ENCODE peak calls at places on chromosomes 12 and 14, in seven cellular contexts. P is fibroblast of lung; U is heart right ventricle; R is brain microvascular endothelial cell; G is CD8-positive, alpha-beta T cell; E is body of pancreas; C is endothelial cell of umbilical vein. Y is an unnamed sample. For H3K36me3, the result is how much of the 10 kb centered on the place peaks cover.

GRCh38 chr12:11718768-11719253 is 69.3 kb downstream of the ETV6 start:
- DNase-seq in P (peak), U (no peak), R (peak), G (no peak), E (no peak), C (peak), Y (no peak)

GRCh38 chr12:68356060-68356748 is 24.0 kb upstream of the MDM1 start:
- DNase-seq in P (no peak), U (no peak), R (no peak), G (no peak), E (no peak), C (no peak), Y (no peak)

GRCh38 chr14:33477752-33478151 is 473.1 kb downstream of the EGLN3 start:
- DNase-seq in P (peak), U (no peak), R (no peak), G (no peak), E (no peak), C (no peak), Y (no peak)

GRCh38 chr12:70837026-70837425 is 83.5 kb downstream of the PTPRR start:
- DNase-seq in P (no peak), U (no peak), R (no peak), G (no peak), E (no peak), C (no peak), Y (no peak)

GRCh38 chr12:79186506-79186905 is 321.9 kb downstream of the SYT1 start:
- DNase-seq in P (no peak), U (no peak), R (no peak), G (no peak), E (no peak), C (no peak), Y (no peak)

GRCh38 chr12:59283012-59283411 is 312.8 kb upstream of the SLC16A7 start:
- DNase-seq in P (no peak), U (no peak), R (no peak), G (no peak), E (no peak), C (no peak), Y (no peak)

GRCh38 chr12:14768823-14769405 is 34.4 kb downstream of the WBP11 start:
- DNase-seq in P (peak), U (no peak), R (no peak), G (no peak), E (peak), C (no peak), Y (peak)

GRCh38 chr14:101122114-101122854 is 218.8 kb upstream of the RTL1 start:
- DNase-seq in P (no peak), U (no peak), R (no peak), G (no peak), E (no peak), C (no peak), Y (no peak)

GRCh38 chr14:78758333-78758732 is 588.2 kb downstream of the NRXN3 start:
- DNase-seq in P (peak), U (no peak), R (peak), G (no peak), E (no peak), C (peak), Y (no peak)

GRCh38 chr12:14769462-14769836 is 33.8 kb downstream of the WBP11 start:
- DNase-seq in P (no peak), U (peak), R (no peak), G (no peak), E (peak), C (no peak), Y (peak)

GRCh38 chr12:130807309-130807708 is 31.7 kb downstream of the STX2 start:
- DNase-seq in P (no peak), U (no peak), R (no peak), G (no peak), E (no peak), C (no peak), Y (no peak)

GRCh38 chr12:110249716-110250225 is 31.3 kb upstream of the ATP2A2 start:
- DNase-seq in P (peak), U (peak), R (no peak), G (no peak), E (peak), C (no peak), Y (peak)

GRCh38 chr14:103628221-103628683 is 759 bp upstream of the KLC1 start:
- DNase-seq in P (peak), U (peak), R (peak), G (no peak), E (peak), C (peak), Y (peak)

GRCh38 chr12:52254180-52254964 is 20.1 kb upstream of the KRT86 start:
- DNase-seq in P (no peak), U (no peak), R (no peak), G (no peak), E (peak), C (no peak), Y (no peak)

GRCh38 chr12:64392221-64392620 is 1.7 kb upstream of the C12orf56 start:
- DNase-seq in P (peak), U (no peak), R (peak), G (no peak), E (no peak), C (peak), Y (peak)

GRCh38 chr12:32048791-32049190 is 57.9 kb upstream of the BICD1 start:
- DNase-seq in P (no peak), U (no peak), R (no peak), G (no peak), E (no peak), C (no peak), Y (no peak)

GRCh38 chr12:94145231-94145979 is 3.0 kb upstream of the PLXNC1 start:
- DNase-seq in P (peak), U (no peak), R (peak), G (no peak), E (no peak), C (no peak), Y (no peak)

GRCh38 chr14:60092516-60092915 is 793 bp downstream of the PCNX4 start:
- DNase-seq in P (peak), U (no peak), R (peak), G (no peak), E (no peak), C (no peak), Y (peak)

GRCh38 chr14:105366386-105367074 is 31.8 kb upstream of the TEX22 start:
- DNase-seq in P (no peak), U (no peak), R (no peak), G (no peak), E (no peak), C (no peak), Y (no peak)

GRCh38 chr12:32877670-32878459 is 18.7 kb downstream of the PKP2 start:
- DNase-seq in P (no peak), U (peak), R (no peak), G (no peak), E (peak), C (no peak), Y (no peak)

GRCh38 chr14:104423715-104424405 is 155.7 kb upstream of the C14orf180 start:
- DNase-seq in P (no peak), U (no peak), R (no peak), G (no peak), E (no peak), C (no peak), Y (no peak)

GRCh38 chr14:49770212-49770817 is 2.4 kb downstream of the KLHDC2 start:
- DNase-seq in P (peak), U (no peak), R (peak), G (no peak), E (peak), C (no peak), Y (peak)

GRCh38 chr14:102610968-102611811 is 18.7 kb downstream of the RCOR1 start:
- DNase-seq in P (peak), U (no peak), R (no peak), G (no peak), E (no peak), C (no peak), Y (no peak)

GRCh38 chr14:37601849-37602248 is 6.4 kb downstream of the TTC6 start:
- DNase-seq in P (no peak), U (no peak), R (no peak), G (no peak), E (no peak), C (no peak), Y (no peak)

GRCh38 chr14:57848353-57848752 is 17.5 kb downstream of the SLC35F4 start:
- DNase-seq in P (no peak), U (no peak), R (no peak), G (no peak), E (no peak), C (no peak), Y (no peak)

GRCh38 chr12:26369588-26369987 is 174.2 kb downstream of the SSPN start:
- DNase-seq in P (peak), U (no peak), R (peak), G (no peak), E (no peak), C (no peak), Y (no peak)

GRCh38 chr12:42129595-42130204 is 15.0 kb downstream of the GXYLT1 start:
- DNase-seq in P (peak), U (peak), R (peak), G (no peak), E (peak), C (peak), Y (no peak)

GRCh38 chr12:131204416-131205311 is 251.0 kb downstream of the ADGRD1 start:
- DNase-seq in P (no peak), U (no peak), R (no peak), G (no peak), E (no peak), C (no peak), Y (no peak)

DNA sequence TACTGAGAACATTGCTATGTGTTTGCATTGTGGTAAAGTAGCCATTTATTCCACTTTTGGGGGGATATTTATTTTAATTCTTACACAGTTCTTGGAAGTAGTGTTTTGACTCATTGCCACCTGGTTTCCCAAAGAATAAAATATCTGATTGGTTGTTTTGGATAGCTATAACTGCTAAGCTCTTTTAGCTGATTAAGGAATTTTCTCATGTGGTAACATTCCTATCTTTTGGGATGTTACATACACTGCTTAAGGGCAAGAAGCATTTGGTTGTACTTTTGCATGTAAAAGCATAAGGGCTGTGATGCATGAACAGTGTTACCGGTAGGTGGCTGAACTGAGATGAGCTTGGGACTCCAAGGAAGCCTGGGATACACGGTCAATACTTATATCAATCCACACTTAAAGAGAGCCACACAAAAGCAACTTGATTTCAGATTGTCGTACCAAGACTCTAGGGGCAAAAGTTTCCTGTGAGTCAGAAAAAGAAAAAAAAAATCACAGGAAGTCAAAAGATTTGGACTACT is 71.4 kb upstream of the PRKD1 start:
- DNase-seq in P (no peak), U (no peak), R (no peak), G (no peak), E (no peak), C (no peak), Y (no peak)
- TF ChIP-seq CTCF in P (no peak), U (no peak), R (peak), G (no peak), E (no peak), C (no peak), Y (no peak)

GRCh38 chr12:84856156-84856900 is 56.3 kb downstream of the SLC6A15 start:
- DNase-seq in P (peak), U (no peak), R (peak), G (no peak), E (no peak), C (no peak), Y (no peak)

GRCh38 chr12:84862190-84862589 is 50.4 kb downstream of the SLC6A15 start:
- DNase-seq in P (no peak), U (no peak), R (no peak), G (no peak), E (no peak), C (no peak), Y (no peak)

GRCh38 chr12:84860718-84861117 is 51.9 kb downstream of the SLC6A15 start:
- DNase-seq in P (no peak), U (no peak), R (no peak), G (no peak), E (no peak), C (no peak), Y (no peak)

GRCh38 chr12:84858796-84859195 is 53.8 kb downstream of the SLC6A15 start:
- DNase-seq in P (no peak), U (no peak), R (no peak), G (no peak), E (no peak), C (no peak), Y (no peak)

GRCh38 chr12:84857809-84858208 is 54.8 kb downstream of the SLC6A15 start:
- DNase-seq in P (no peak), U (no peak), R (no peak), G (no peak), E (no peak), C (no peak), Y (no peak)
- H3K4me3 ChIP-seq in P (no peak), U (no peak), R (no peak), G (no peak), E (no peak), C (no peak), Y (no peak)

GRCh38 chr14:54475911-54476310 is 12.9 kb downstream of the GMFB start:
- DNase-seq in P (no peak), U (no peak), R (no peak), G (no peak), E (no peak), C (no peak), Y (no peak)
- H3K36me3 ChIP-seq in P (under half), U (under half), R (under half), G (under half), E (under half), C (under half), Y (under half)

GRCh38 chr12:28552472-28553061 is 362.3 kb downstream of the CCDC91 start:
- DNase-seq in P (no peak), U (no peak), R (no peak), G (no peak), E (no peak), C (no peak), Y (no peak)
- TF ChIP-seq CTCF in P (no peak), U (no peak), R (no peak), G (no peak), E (no peak), C (no peak), Y (no peak)